ENCODE peak calls at places on chromosomes 13 and 19, in five cellular contexts. A is SW480; Q is stomach; T is NCI-H748 treated with DMSO at 0.1 percent for 48 hours; U is activated CD8-positive, alpha-beta T cell treated with anti-CD3 and anti-CD28 coated beads for 36 hours. O is an unnamed sample.
A peak's percentile ranks its signal among the peaks of the same experiment; 100 is the strongest.

GRCh38 chr19:11181488-11181887 is 15.9 kb downstream of the KANK2 start:
- DNase-seq in U (no peak), T (no peak), A (no peak), Q (no peak), O (no peak)

GRCh38 chr19:19260842-19261241 is 12.3 kb downstream of the TM6SF2 start:
- DNase-seq in U (no peak), T (no peak), Q (no peak), A (no peak), O (no peak)

GRCh38 chr19:4423727-4424126 is 21.3 kb downstream of the CHAF1A start:
- DNase-seq in T (no peak), U (no peak), Q (no peak), A (no peak), O (no peak)

GRCh38 chr13:43760257-43760656 is 26.5 kb downstream of the ENOX1 start:
- DNase-seq in Q (no peak), U (no peak), T (no peak), A (no peak), O (no peak)

GRCh38 chr13:40910324-40911050 is 108.6 kb downstream of the ELF1 start:
- DNase-seq in Q (no peak), A (no peak), T (no peak), U (peak; percentile 24), O (no peak)

GRCh38 chr13:98632971-98633370 is 56.1 kb upstream of the STK24 start:
- DNase-seq in Q (no peak), U (no peak), A (no peak), T (no peak), O (peak; percentile 13)

GRCh38 chr19:42443944-42444398 is 1.2 kb upstream of the CXCL17 start:
- DNase-seq in U (no peak), A (no peak), Q (peak; percentile 51), T (peak; percentile 58), O (no peak)

GRCh38 chr19:21607453-21607852 is 102.1 kb downstream of the ZNF429 start:
- DNase-seq in Q (no peak), A (no peak), U (no peak), T (no peak), O (no peak)

O was measured in astrocyte of the hippocampus.